ENCODE peak calls at places on chromosomes 7 and 10, in five cellular contexts. H is fibroblast of lung, S is mammary epithelial cell, I is heart right ventricle, K is adipocyte. G is an unnamed sample.
A peak's percentile ranks its signal among the peaks of the same experiment; 100 is the strongest.

GRCh38 chr7:38189256-38189938 is 11.4 kb downstream of the STARD3NL start:
- DNase-seq in H (no peak), S (no peak), I (no peak), K (no peak), G (no peak)

GRCh38 chr10:110568055-110568735 is 700 bp downstream of the SMC3 start:
- DNase-seq in H (peak; percentile 16), S (peak; percentile 33), I (no peak), K (peak; percentile 62), G (peak; percentile 77)

GRCh38 chr7:115005942-115006341 is 84.0 kb downstream of the MDFIC start:
- DNase-seq in I (no peak), H (no peak), K (no peak), S (no peak), G (peak; percentile 19)

GRCh38 chr7:148334959-148335577 is 255.5 kb upstream of the C7orf33 start:
- DNase-seq in H (no peak), K (peak; percentile 2), S (peak; percentile 78), I (no peak), G (peak; percentile 75)

GRCh38 chr7:103539875-103540274 is 93.9 kb upstream of the SLC26A5 start:
- DNase-seq in K (no peak), I (no peak), S (no peak), H (no peak), G (no peak)

GRCh38 chr10:78960316-78960800 is 108.4 kb upstream of the ZMIZ1 start:
- DNase-seq in I (peak; percentile 45), S (peak; percentile 96), H (peak; percentile 86), K (peak; percentile 55), G (no peak)

GRCh38 chr10:31618541-31619291 is 299.7 kb downstream of the ZEB1 start:
- DNase-seq in S (no peak), H (peak; percentile 91), I (peak; percentile 63), K (peak; percentile 32), G (peak; percentile 29)

GRCh38 chr7:47328392-47329319 is 253.3 kb downstream of the TNS3 start:
- DNase-seq in S (no peak), I (no peak), H (no peak), K (no peak), G (no peak)

GRCh38 chr10:48517482-48517881 is 87.4 kb downstream of the ARHGAP22 start:
- DNase-seq in I (no peak), H (no peak), S (no peak), K (no peak), G (no peak)

GRCh38 chr7:4792537-4793126 is 17.2 kb downstream of the AP5Z1 start:
- DNase-seq in S (no peak), I (no peak), H (peak; percentile 8), K (no peak), G (peak; percentile 66)

GRCh38 chr10:129433266-129433665 is 33.8 kb upstream of the MGMT start:
- DNase-seq in I (no peak), H (no peak), K (no peak), S (no peak), G (no peak)

GRCh38 chr10:51369903-51370302 is 295.6 kb downstream of the PRKG1 start:
- DNase-seq in H (peak; percentile 67), I (no peak), K (peak; percentile 64), S (no peak), G (no peak)

GRCh38 chr7:157493017-157493416 is 156.2 kb downstream of the DNAJB6 start:
- DNase-seq in H (no peak), K (no peak), S (no peak), I (no peak), G (no peak)

GRCh38 chr7:107035446-107035845 is 9.1 kb upstream of the PRKAR2B start:
- DNase-seq in H (peak; percentile 42), S (peak; percentile 70), K (peak; percentile 52), I (no peak), G (no peak)

GRCh38 chr7:112411186-112411795 is 39.0 kb upstream of the IFRD1 start:
- DNase-seq in H (peak; percentile 77), K (peak; percentile 70), I (peak; percentile 24), S (peak; percentile 26), G (no peak)

GRCh38 chr7:155652156-155653124 is 8.0 kb downstream of the RBM33 start:
- DNase-seq in H (peak; percentile 19), S (peak; percentile 68), I (no peak), K (peak; percentile 10), G (no peak)

GRCh38 chr10:124728071-124728829 is 15.9 kb downstream of the FAM53B start:
- DNase-seq in S (no peak), I (no peak), K (no peak), H (peak; percentile 36), G (no peak)

GRCh38 chr7:17646181-17646956 is 293.9 kb downstream of the SNX13 start:
- DNase-seq in I (no peak), S (peak; percentile 57), H (peak; percentile 76), K (peak; percentile 75), G (peak; percentile 6)

GRCh38 chr7:69878015-69878414 is 279.7 kb downstream of the AUTS2 start:
- DNase-seq in I (no peak), K (no peak), S (no peak), H (no peak), G (no peak)

GRCh38 chr7:42202601-42203000 is 34.4 kb downstream of the GLI3 start:
- DNase-seq in H (no peak), I (no peak), S (no peak), K (no peak), G (no peak)

GRCh38 chr10:132938472-132939329 is 3.7 kb downstream of the CFAP46 start:
- DNase-seq in S (no peak), H (no peak), I (no peak), K (no peak), G (peak; percentile 94)

GRCh38 chr7:133504825-133505224 is 251.9 kb downstream of the EXOC4 start:
- DNase-seq in K (no peak), S (no peak), I (no peak), H (peak; percentile 25), G (no peak)

GRCh38 chr7:137475966-137476365 is 132.4 kb upstream of the PTN start:
- DNase-seq in K (no peak), I (no peak), S (peak; percentile 78), H (no peak), G (no peak)

GRCh38 chr7:144474800-144475521 is 71.5 kb upstream of the NOBOX start:
- DNase-seq in S (no peak), K (no peak), H (no peak), I (no peak), G (no peak)

GRCh38 chr7:144470052-144470451 is 66.6 kb upstream of the NOBOX start:
- DNase-seq in K (no peak), I (no peak), S (no peak), H (no peak), G (no peak)

GRCh38 chr7:144477348-144477747 is 73.9 kb upstream of the NOBOX start:
- DNase-seq in H (no peak), S (no peak), I (no peak), K (no peak), G (no peak)

GRCh38 chr7:144474363-144474762 is 70.9 kb upstream of the NOBOX start:
- DNase-seq in H (no peak), K (no peak), I (no peak), S (no peak), G (no peak)

DNA sequence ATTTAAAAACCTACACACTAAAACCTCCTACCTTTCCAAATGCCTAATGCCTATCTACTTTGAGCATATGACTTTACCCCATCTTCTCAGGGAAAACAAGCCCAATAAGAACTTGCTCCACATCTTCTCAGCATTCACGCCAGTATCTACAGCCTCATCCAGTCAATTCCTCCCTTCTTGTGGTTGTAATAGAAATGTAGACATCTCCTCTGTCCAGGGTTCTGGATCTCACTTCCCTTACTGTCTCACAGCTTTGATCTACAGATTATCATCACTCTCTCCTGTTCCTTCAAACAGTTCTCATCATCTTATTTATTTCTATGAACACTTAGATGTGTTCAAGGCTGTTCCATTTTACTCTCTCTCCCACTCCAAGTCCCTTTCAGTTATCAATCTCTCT is 70.4 kb upstream of the NOBOX start:
- DNase-seq in S (no peak), I (no peak), H (no peak), K (no peak), G (no peak)
- H3K27me3 ChIP-seq in S (no peaks in the 10 kb centered on the region), I (no peaks in the 10 kb centered on the region), H (no peaks in the 10 kb centered on the region), K (no peaks in the 10 kb centered on the region), G (no peaks in the 10 kb centered on the region)

GRCh38 chr7:78395298-78396120 is 596.9 kb downstream of the PHTF2 start:
- DNase-seq in S (no peak), I (no peak), H (no peak), K (peak; percentile 42), G (no peak)

GRCh38 chr7:78400038-78400437 is 601.5 kb downstream of the PHTF2 start:
- DNase-seq in I (no peak), H (no peak), K (no peak), S (no peak), G (no peak)

GRCh38 chr7:78396190-78396589 is 597.6 kb downstream of the PHTF2 start:
- DNase-seq in H (no peak), I (no peak), S (no peak), K (no peak), G (no peak)

GRCh38 chr7:78398576-78398975 is 600.0 kb downstream of the PHTF2 start:
- DNase-seq in H (no peak), K (no peak), S (no peak), I (no peak), G (no peak)

GRCh38 chr7:78398081-78398480 is 599.5 kb downstream of the PHTF2 start:
- DNase-seq in K (no peak), H (no peak), I (no peak), S (no peak), G (no peak)
- H3K4me3 ChIP-seq in K (no peak overlapping the region), H (no peak overlapping the region), I (no peak overlapping the region), S (no peak overlapping the region), G (no peak overlapping the region)

DNA sequence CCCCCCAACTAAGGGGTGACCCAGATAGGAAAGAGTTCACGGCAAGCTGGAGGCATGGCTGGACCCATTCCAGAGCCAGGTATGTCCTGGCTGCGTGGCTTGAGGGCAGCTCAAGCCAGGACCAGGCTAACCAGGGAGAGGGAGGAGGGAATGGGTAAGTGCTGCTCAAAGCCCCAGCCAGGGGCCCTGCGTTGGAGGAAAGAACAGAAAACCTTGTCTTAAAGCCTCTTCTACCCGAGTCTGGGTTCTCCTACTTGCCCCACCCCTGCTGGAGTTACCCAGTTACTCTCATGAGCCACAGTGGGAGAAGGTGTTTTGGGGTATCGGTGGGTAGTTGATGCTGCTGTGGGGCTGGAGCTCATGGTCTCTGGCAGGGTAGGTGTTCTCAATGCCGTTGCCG is 47.3 kb downstream of the PODXL start:
- DNase-seq in K (no peak), H (no peak), S (no peak), I (no peak), G (no peak)
- H3K36me3 ChIP-seq in K (no peaks in the 10 kb centered on the region), H (no peaks in the 10 kb centered on the region), S (no peaks in the 10 kb centered on the region), I (no peaks in the 10 kb centered on the region), G (peaks cover 70% of the 10 kb centered on the region)

DNA sequence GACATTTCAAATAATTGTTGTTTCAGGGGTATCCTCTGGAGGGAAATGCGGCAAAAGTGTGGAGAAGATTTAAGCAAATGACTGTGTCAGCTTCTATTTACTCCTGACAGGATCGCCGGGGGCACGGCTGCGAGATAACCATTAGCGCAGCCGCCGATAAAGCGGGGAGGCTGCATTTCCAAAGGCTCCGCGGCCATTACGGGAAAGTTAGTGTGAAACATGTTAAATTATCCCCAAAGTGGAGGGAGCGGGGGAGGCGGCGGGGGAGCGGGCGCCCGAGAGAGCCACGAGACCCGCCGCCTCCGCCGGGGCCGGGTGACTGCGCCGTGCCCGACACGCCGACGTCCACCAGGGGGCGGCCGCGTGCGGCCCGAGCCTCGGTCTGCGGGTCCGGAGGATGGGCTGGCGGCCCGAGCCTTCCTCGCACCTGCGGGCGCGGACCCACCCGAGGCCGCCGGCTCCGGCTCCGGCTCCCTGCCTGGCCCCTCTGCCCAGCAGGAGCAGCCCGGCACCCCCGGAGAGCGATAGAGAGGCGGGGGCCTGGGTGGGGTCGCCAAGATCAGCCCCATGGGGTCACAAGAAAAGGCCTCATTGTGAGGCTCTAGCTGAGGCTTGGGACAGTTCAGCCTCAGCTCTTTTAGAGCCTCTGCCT is 74.4 kb upstream of the PAX2 start:
- DNase-seq in I (peak; percentile 37), K (peak; percentile 48), H (no peak), S (no peak), G (peak; percentile 95)
- H3K27me3 ChIP-seq in I (peaks cover 90% of the 10 kb centered on the region), K (peaks cover 71% of the 10 kb centered on the region), H (peaks cover 28% of the 10 kb centered on the region), S (peaks cover 18% of the 10 kb centered on the region), G (peaks cover 34% of the 10 kb centered on the region)